ENCODE peak calls at places on chromosomes 5 and 9, in four cellular contexts. U is SK-N-SH, Y is cardiac fibroblast, J is spleen. P is an unnamed sample.

GRCh38 chr9:136764301-136764891 is at the start of gene LCN15:
- DNase-seq in U (no peak), Y (no peak), J (no peak), P (peak; percentile 45)

GRCh38 chr5:65299841-65300240 is 181.9 kb downstream of the ADAMTS6 start:
- DNase-seq in U (no peak), Y (peak; percentile 34), J (no peak), P (no peak)

GRCh38 chr9:124018731-124019697 is 7.4 kb downstream of the LHX2 start:
- DNase-seq in U (peak; percentile 52), Y (no peak), J (no peak), P (peak; percentile 30)

GRCh38 chr5:25362799-25363198 is 718.0 kb upstream of the CDH10 start:
- DNase-seq in U (no peak), Y (no peak), J (no peak), P (no peak)

GRCh38 chr5:15135661-15136060 is 264.1 kb upstream of the ANKH start:
- DNase-seq in U (no peak), Y (no peak), J (no peak), P (no peak)

GRCh38 chr9:4762889-4763521 is 22.0 kb upstream of the AK3 start:
- DNase-seq in U (peak; percentile 16), Y (peak; percentile 38), J (peak; percentile 86), P (peak; percentile 81)

GRCh38 chr5:12162863-12163262 is 258.6 kb upstream of the CTNND2 start:
- DNase-seq in U (no peak), Y (no peak), J (no peak), P (no peak)

GRCh38 chr5:180914646-180915045 is 15.7 kb downstream of the BTNL8 start:
- DNase-seq in U (no peak), Y (no peak), J (no peak), P (no peak)

GRCh38 chr9:111599092-111599947 is at the start of gene PTGR1:
- DNase-seq in U (peak; percentile 82), Y (peak; percentile 95), J (peak; percentile 86), P (peak; percentile 91)

GRCh38 chr5:75042511-75042910 is 9.8 kb downstream of the GCNT4 start:
- DNase-seq in U (no peak), Y (no peak), J (no peak), P (no peak)

GRCh38 chr9:97052735-97053134 is 13.8 kb upstream of the CTSV start:
- DNase-seq in U (no peak), Y (no peak), J (no peak), P (no peak)
- H3K4me3 ChIP-seq in U (no peak overlapping the region), Y (no peak overlapping the region), J (no peak overlapping the region), P (no peak overlapping the region)

DNA sequence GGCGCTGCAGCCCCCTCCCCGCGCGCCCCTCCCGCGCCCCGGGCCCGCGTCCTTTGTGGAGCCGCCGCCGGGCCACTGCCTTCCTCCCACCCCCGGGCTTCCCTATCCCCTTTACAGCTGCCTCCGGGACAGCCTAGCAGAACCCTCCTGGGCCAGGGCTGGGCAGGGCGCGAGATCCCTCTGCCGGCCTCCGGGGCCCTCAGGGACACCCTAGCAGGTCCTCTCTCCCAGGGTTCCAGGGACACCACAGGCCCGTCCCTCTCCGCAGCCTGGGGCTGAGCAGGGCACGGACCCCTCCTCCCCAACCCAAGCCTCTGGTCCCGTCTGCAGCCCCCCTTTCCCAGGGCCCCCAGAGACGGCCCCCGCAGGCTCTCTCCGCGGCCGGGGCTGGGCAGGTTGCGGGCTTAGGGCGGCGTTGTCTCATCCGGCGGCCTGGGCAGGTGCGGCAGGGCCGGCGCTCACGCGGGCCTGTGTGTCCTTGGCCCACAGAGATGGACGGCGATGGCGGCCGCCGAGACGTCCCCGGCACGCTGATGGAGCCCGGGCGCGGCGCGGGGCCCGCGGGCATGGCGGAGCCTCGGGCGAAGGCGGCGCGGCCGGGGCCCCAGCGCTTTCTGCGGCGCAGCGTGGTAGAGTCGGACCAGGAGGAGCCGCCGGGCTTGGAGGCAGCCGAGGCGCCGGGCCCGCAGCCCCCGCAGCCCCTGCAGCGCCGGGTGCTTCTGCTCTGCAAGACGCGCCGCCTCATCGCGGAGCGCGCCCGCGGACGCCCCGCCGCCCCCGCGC is 691 bp downstream of the WNK2 start:
- DNase-seq in U (peak; percentile 84), Y (no peak), J (no peak), P (no peak)
- H3K4me3 ChIP-seq in U (no peak overlapping the region), Y (no peak overlapping the region), J (peak overlapping the region; percentile 28), P (peak overlapping the region; percentile 8)

GRCh38 chr5:123089971-123090640 is 1.1 kb downstream of the PRDM6 start:
- DNase-seq in U (peak; percentile 69), Y (peak; percentile 33), J (no peak), P (peak; percentile 79)

GRCh38 chr5:123086376-123087055 is 2.5 kb upstream of the PRDM6 start:
- DNase-seq in U (peak; percentile 52), Y (no peak), J (no peak), P (no peak)

GRCh38 chr5:123089572-123089970 is 530 bp downstream of the PRDM6 start:
- DNase-seq in U (peak; percentile 64), Y (peak; percentile 51), J (no peak), P (peak; percentile 59)

GRCh38 chr5:123087173-123088030 is 1.6 kb upstream of the PRDM6 start:
- DNase-seq in U (peak; percentile 51), Y (no peak), J (no peak), P (no peak)

GRCh38 chr5:123088031-123088805 is 823 bp upstream of the PRDM6 start:
- DNase-seq in U (peak; percentile 68), Y (no peak), J (no peak), P (peak; percentile 88)
- H3K4me3 ChIP-seq in U (peak overlapping the region; percentile 71), Y (peak overlapping the region; percentile 54), J (no peak overlapping the region), P (peak overlapping the region; percentile 98)

GRCh38 chr5:167902298-167902697 is 389.1 kb upstream of the WWC1 start:
- DNase-seq in U (no peak), Y (no peak), J (no peak), P (no peak)
- H3K4me3 ChIP-seq in U (no peak overlapping the region), Y (no peak overlapping the region), J (no peak overlapping the region), P (no peak overlapping the region)

P was measured in aorta.